ENCODE peak calls at places on chromosomes 13 and 19, in nine cellular contexts. One of them, this sample, is unnamed.

GRCh38 chr19:54517483-54517882 is 14.9 kb downstream of the LAIR2 start:
- DNase-seq in mammary epithelial cell: peak; percentile 27
- DNase-seq in endodermal cell: peak; percentile 86
- DNase-seq in heart left ventricle: peak; percentile 43
- DNase-seq in lower leg skin: no peak
- DNase-seq in A549: peak; percentile 40
- DNase-seq in tibial nerve: no peak
- DNase-seq in lower lobe of right lung: peak; percentile 53
- DNase-seq in thoracic aorta: no peak
- DNase-seq in this sample: peak; percentile 63

GRCh38 chr19:45472557-45473365 is 5.0 kb downstream of the FOSB start:
- DNase-seq in endodermal cell: peak; percentile 67
- DNase-seq in lower leg skin: no peak
- DNase-seq in heart left ventricle: no peak
- DNase-seq in tibial nerve: no peak
- DNase-seq in A549: no peak
- DNase-seq in lower lobe of right lung: no peak
- DNase-seq in thoracic aorta: no peak
- DNase-seq in mammary epithelial cell: no peak
- DNase-seq in this sample: no peak

GRCh38 chr13:86446311-86446710 is 647.1 kb upstream of the SLITRK6 start:
- DNase-seq in endodermal cell: peak; percentile 78
- DNase-seq in lower leg skin: no peak
- DNase-seq in thoracic aorta: no peak
- DNase-seq in A549: peak; percentile 87
- DNase-seq in heart left ventricle: no peak
- DNase-seq in lower lobe of right lung: no peak
- DNase-seq in mammary epithelial cell: no peak
- DNase-seq in tibial nerve: no peak
- DNase-seq in this sample: no peak

GRCh38 chr19:18014197-18014596 is 6.2 kb downstream of the ARRDC2 start:
- DNase-seq in lower lobe of right lung: no peak
- DNase-seq in thoracic aorta: no peak
- DNase-seq in mammary epithelial cell: no peak
- DNase-seq in A549: no peak
- DNase-seq in endodermal cell: no peak
- DNase-seq in tibial nerve: no peak
- DNase-seq in lower leg skin: no peak
- DNase-seq in heart left ventricle: no peak
- DNase-seq in this sample: no peak

GRCh38 chr19:48638831-48639381 is 1.7 kb upstream of the DBP start:
- DNase-seq in mammary epithelial cell: no peak
- DNase-seq in lower leg skin: no peak
- DNase-seq in tibial nerve: no peak
- DNase-seq in thoracic aorta: no peak
- DNase-seq in lower lobe of right lung: no peak
- DNase-seq in A549: no peak
- DNase-seq in endodermal cell: peak; percentile 89
- DNase-seq in heart left ventricle: no peak
- DNase-seq in this sample: no peak

GRCh38 chr13:85501616-85502015 is 297.6 kb downstream of the SLITRK6 start:
- DNase-seq in tibial nerve: no peak
- DNase-seq in heart left ventricle: no peak
- DNase-seq in lower lobe of right lung: no peak
- DNase-seq in endodermal cell: no peak
- DNase-seq in thoracic aorta: no peak
- DNase-seq in A549: no peak
- DNase-seq in mammary epithelial cell: no peak
- DNase-seq in lower leg skin: no peak
- DNase-seq in this sample: no peak

GRCh38 chr13:49563513-49563912 is 21.8 kb downstream of the RCBTB1 start:
- DNase-seq in A549: no peak
- DNase-seq in tibial nerve: no peak
- DNase-seq in thoracic aorta: no peak
- DNase-seq in mammary epithelial cell: peak; percentile 50
- DNase-seq in endodermal cell: no peak
- DNase-seq in lower leg skin: no peak
- DNase-seq in lower lobe of right lung: no peak
- DNase-seq in heart left ventricle: no peak
- DNase-seq in this sample: no peak

GRCh38 chr13:103067751-103068563 is 1.7 kb upstream of the SLC10A2 start:
- DNase-seq in lower leg skin: no peak
- DNase-seq in thoracic aorta: no peak
- DNase-seq in lower lobe of right lung: no peak
- DNase-seq in endodermal cell: peak; percentile 86
- DNase-seq in heart left ventricle: no peak
- DNase-seq in tibial nerve: no peak
- DNase-seq in mammary epithelial cell: peak; percentile 14
- DNase-seq in A549: no peak
- DNase-seq in this sample: no peak

GRCh38 chr19:47107201-47107952 is 6.2 kb downstream of the ZC3H4 start:
- DNase-seq in mammary epithelial cell: peak; percentile 32
- DNase-seq in thoracic aorta: no peak
- DNase-seq in endodermal cell: no peak
- DNase-seq in tibial nerve: no peak
- DNase-seq in A549: no peak
- DNase-seq in lower leg skin: no peak
- DNase-seq in heart left ventricle: no peak
- DNase-seq in lower lobe of right lung: no peak
- DNase-seq in this sample: no peak

GRCh38 chr19:3034845-3035541 is 5.9 kb upstream of the TLE2 start:
- DNase-seq in heart left ventricle: peak; percentile 45
- DNase-seq in thoracic aorta: no peak
- DNase-seq in lower leg skin: no peak
- DNase-seq in lower lobe of right lung: peak; percentile 60
- DNase-seq in endodermal cell: no peak
- DNase-seq in A549: no peak
- DNase-seq in mammary epithelial cell: peak; percentile 56
- DNase-seq in tibial nerve: no peak
- DNase-seq in this sample: peak; percentile 67

GRCh38 chr13:40801255-40802217 is 12.1 kb downstream of the SLC25A15 start:
- DNase-seq in A549: no peak
- DNase-seq in lower lobe of right lung: no peak
- DNase-seq in tibial nerve: no peak
- DNase-seq in lower leg skin: peak; percentile 17
- DNase-seq in mammary epithelial cell: no peak
- DNase-seq in thoracic aorta: no peak
- DNase-seq in heart left ventricle: no peak
- DNase-seq in endodermal cell: no peak
- DNase-seq in this sample: no peak

GRCh38 chr13:19332380-19332779 is 150.8 kb upstream of the TUBA3C start:
- DNase-seq in endodermal cell: no peak
- DNase-seq in thoracic aorta: no peak
- DNase-seq in tibial nerve: no peak
- DNase-seq in A549: no peak
- DNase-seq in mammary epithelial cell: no peak
- DNase-seq in lower lobe of right lung: no peak
- DNase-seq in heart left ventricle: no peak
- DNase-seq in lower leg skin: no peak
- DNase-seq in this sample: no peak

DNA sequence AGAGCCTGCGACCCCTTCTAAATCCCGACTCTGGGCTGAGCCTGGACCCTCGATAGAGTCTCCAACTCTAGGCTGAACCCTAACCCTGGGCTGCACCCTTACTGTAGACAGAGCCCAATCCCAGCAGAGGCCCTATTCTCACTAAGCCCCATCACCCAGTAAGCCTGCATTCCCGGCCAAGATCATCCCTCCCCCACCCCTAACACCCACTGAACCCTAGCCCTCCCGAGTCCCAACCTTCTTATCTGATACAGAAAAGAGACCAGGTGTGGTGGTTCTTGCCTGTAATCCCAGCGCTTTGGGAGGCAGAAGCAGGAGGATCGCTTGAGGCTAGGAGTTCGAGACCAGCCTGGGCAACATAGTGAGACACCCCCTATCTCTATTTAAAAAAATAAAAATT is 2.6 kb upstream of the TNFAIP8L1 start:
- DNase-seq in tibial nerve: no peak
- DNase-seq in endodermal cell: no peak
- DNase-seq in mammary epithelial cell: no peak
- DNase-seq in thoracic aorta: no peak
- DNase-seq in A549: no peak
- DNase-seq in lower leg skin: no peak
- DNase-seq in lower lobe of right lung: no peak
- DNase-seq in heart left ventricle: no peak
- DNase-seq in this sample: no peak
- H3K4me3 ChIP-seq in tibial nerve: no peak overlapping the region
- H3K4me3 ChIP-seq in endodermal cell: no peak overlapping the region
- H3K4me3 ChIP-seq in mammary epithelial cell: no peak overlapping the region
- H3K4me3 ChIP-seq in thoracic aorta: peak overlapping the region; percentile 82
- H3K4me3 ChIP-seq in A549: no peak overlapping the region
- H3K4me3 ChIP-seq in lower leg skin: no peak overlapping the region
- H3K4me3 ChIP-seq in lower lobe of right lung: no peak overlapping the region
- H3K4me3 ChIP-seq in heart left ventricle: no peak overlapping the region
- H3K4me3 ChIP-seq in this sample: peak overlapping the region; percentile 57

GRCh38 chr13:113110048-113110851 is 4.7 kb downstream of the F7 start:
- DNase-seq in lower leg skin: peak; percentile 85
- DNase-seq in mammary epithelial cell: no peak
- DNase-seq in endodermal cell: peak; percentile 62
- DNase-seq in heart left ventricle: no peak
- DNase-seq in tibial nerve: no peak
- DNase-seq in lower lobe of right lung: peak; percentile 49
- DNase-seq in thoracic aorta: no peak
- DNase-seq in A549: no peak
- DNase-seq in this sample: no peak

GRCh38 chr13:113112893-113113845 is 7.6 kb downstream of the F7 start:
- DNase-seq in mammary epithelial cell: no peak
- DNase-seq in endodermal cell: peak; percentile 26
- DNase-seq in tibial nerve: no peak
- DNase-seq in lower leg skin: peak; percentile 61
- DNase-seq in heart left ventricle: no peak
- DNase-seq in A549: no peak
- DNase-seq in lower lobe of right lung: peak; percentile 10
- DNase-seq in thoracic aorta: no peak
- DNase-seq in this sample: no peak

GRCh38 chr13:113113846-113114271 is 8.3 kb downstream of the F7 start:
- DNase-seq in thoracic aorta: no peak
- DNase-seq in mammary epithelial cell: no peak
- DNase-seq in A549: no peak
- DNase-seq in lower lobe of right lung: peak; percentile 28
- DNase-seq in endodermal cell: peak; percentile 18
- DNase-seq in lower leg skin: peak; percentile 64
- DNase-seq in tibial nerve: no peak
- DNase-seq in heart left ventricle: no peak
- DNase-seq in this sample: no peak

GRCh38 chr13:113109151-113110047 is 3.8 kb downstream of the F7 start:
- DNase-seq in lower leg skin: peak; percentile 85
- DNase-seq in A549: no peak
- DNase-seq in heart left ventricle: no peak
- DNase-seq in lower lobe of right lung: peak; percentile 41
- DNase-seq in endodermal cell: peak; percentile 59
- DNase-seq in mammary epithelial cell: no peak
- DNase-seq in thoracic aorta: no peak
- DNase-seq in tibial nerve: no peak
- DNase-seq in this sample: no peak

GRCh38 chr13:113110852-113111315 is 5.3 kb downstream of the F7 start:
- DNase-seq in A549: no peak
- DNase-seq in mammary epithelial cell: no peak
- DNase-seq in heart left ventricle: no peak
- DNase-seq in lower leg skin: no peak
- DNase-seq in lower lobe of right lung: peak; percentile 19
- DNase-seq in tibial nerve: no peak
- DNase-seq in endodermal cell: peak; percentile 44
- DNase-seq in thoracic aorta: no peak
- DNase-seq in this sample: peak; percentile 22
- H3K4me3 ChIP-seq in A549: no peak overlapping the region
- H3K4me3 ChIP-seq in mammary epithelial cell: no peak overlapping the region
- H3K4me3 ChIP-seq in heart left ventricle: peak overlapping the region; percentile 55
- H3K4me3 ChIP-seq in lower leg skin: peak overlapping the region; percentile 4
- H3K4me3 ChIP-seq in lower lobe of right lung: peak overlapping the region; percentile 56
- H3K4me3 ChIP-seq in tibial nerve: peak overlapping the region; percentile 33
- H3K4me3 ChIP-seq in endodermal cell: no peak overlapping the region
- H3K4me3 ChIP-seq in thoracic aorta: peak overlapping the region; percentile 69
- H3K4me3 ChIP-seq in this sample: peak overlapping the region; percentile 54

DNA sequence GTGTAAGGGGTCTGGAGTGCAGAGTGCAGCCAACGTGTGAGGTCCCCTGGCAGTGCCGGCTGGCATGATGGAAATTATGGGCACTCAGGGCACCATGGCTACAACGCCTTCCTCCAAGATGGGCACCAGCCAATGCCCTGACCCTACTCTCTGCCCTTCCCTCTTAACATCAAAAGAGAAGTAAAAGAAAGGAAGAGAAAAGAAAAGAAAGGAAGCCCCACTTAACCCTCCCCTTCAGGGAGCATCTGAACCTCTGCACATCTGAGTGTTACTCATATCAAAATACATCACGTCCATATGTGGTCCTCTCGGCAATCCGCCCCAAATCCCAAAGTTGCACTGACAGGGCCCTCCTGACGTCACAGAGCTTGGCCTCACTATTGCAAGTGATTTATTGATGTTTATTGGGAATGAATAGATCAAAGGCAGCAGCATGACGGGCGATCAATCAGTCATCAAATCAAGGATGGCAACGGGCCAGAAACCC is 1.4 kb downstream of the TSHZ3 start:
- DNase-seq in endodermal cell: no peak
- DNase-seq in lower leg skin: no peak
- DNase-seq in mammary epithelial cell: no peak
- DNase-seq in lower lobe of right lung: no peak
- DNase-seq in tibial nerve: no peak
- DNase-seq in heart left ventricle: no peak
- DNase-seq in A549: no peak
- DNase-seq in thoracic aorta: no peak
- DNase-seq in this sample: no peak
- H3K4me3 ChIP-seq in endodermal cell: peak overlapping the region; percentile 76
- H3K4me3 ChIP-seq in lower leg skin: no peak overlapping the region
- H3K4me3 ChIP-seq in mammary epithelial cell: peak overlapping the region; percentile 75
- H3K4me3 ChIP-seq in lower lobe of right lung: peak overlapping the region; percentile 88
- H3K4me3 ChIP-seq in tibial nerve: peak overlapping the region; percentile 84
- H3K4me3 ChIP-seq in heart left ventricle: peak overlapping the region; percentile 96
- H3K4me3 ChIP-seq in A549: no peak overlapping the region
- H3K4me3 ChIP-seq in thoracic aorta: peak overlapping the region; percentile 99
- H3K4me3 ChIP-seq in this sample: peak overlapping the region; percentile 88

DNA sequence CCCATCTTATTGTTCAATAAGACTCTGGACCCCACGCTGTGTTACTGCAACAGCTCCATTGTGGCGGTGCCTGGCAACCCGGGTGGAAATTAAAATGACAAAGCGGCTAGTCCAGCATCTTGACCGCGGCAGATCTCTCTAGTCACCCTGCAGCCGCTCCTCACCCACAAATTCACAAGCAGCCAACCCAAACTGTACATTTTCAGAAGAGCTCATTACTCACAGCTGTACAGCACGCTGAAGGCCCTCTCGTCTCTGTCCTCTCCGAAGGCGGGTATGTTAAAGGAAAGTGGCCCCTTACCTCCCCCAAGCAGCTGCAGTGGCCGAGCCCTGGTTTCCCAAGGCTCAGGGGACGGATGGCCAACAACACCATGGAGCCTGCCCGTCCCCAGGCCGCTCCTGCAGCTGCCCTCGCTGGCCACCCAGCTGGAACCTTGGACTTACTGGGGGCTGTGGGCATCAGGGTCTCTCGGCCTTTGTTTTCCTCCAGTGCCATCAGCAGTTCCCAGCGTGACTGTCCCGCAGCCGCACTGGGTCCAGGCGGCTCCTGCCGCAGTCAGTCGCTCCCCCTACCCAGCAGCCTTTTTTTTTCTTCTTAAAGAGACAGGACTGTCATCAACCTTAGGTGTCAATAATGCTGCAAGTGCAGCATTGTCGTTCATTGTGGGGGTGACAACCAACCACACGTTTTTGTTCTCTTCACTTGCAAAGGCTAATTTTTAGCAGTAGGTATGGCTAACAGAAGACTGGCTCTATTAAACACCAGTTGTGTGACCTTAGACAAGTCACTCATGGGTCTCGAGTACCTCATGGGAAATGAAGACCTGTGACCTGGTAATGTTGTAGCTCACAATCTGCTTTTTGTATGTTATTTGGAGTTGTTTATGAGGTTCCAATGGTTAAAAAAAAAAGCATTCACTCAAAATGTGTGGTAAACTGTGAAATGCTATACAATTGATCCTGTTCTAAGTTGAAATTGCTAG is at the start of gene SACS:
- DNase-seq in lower lobe of right lung: no peak
- DNase-seq in lower leg skin: no peak
- DNase-seq in A549: peak; percentile 26
- DNase-seq in thoracic aorta: no peak
- DNase-seq in tibial nerve: no peak
- DNase-seq in heart left ventricle: no peak
- DNase-seq in mammary epithelial cell: peak; percentile 31
- DNase-seq in endodermal cell: peak; percentile 94
- DNase-seq in this sample: no peak
- H3K4me3 ChIP-seq in lower lobe of right lung: peak within 1 kb of the TSS; percentile 43
- H3K4me3 ChIP-seq in lower leg skin: no peak within 1 kb of the TSS
- H3K4me3 ChIP-seq in A549: peak within 1 kb of the TSS; percentile 86
- H3K4me3 ChIP-seq in thoracic aorta: peak within 1 kb of the TSS; percentile 87
- H3K4me3 ChIP-seq in tibial nerve: peak within 1 kb of the TSS; percentile 30
- H3K4me3 ChIP-seq in heart left ventricle: peak within 1 kb of the TSS; percentile 61
- H3K4me3 ChIP-seq in mammary epithelial cell: peak within 1 kb of the TSS; percentile 38
- H3K4me3 ChIP-seq in endodermal cell: peak within 1 kb of the TSS; percentile 89
- H3K4me3 ChIP-seq in this sample: peak within 1 kb of the TSS; percentile 62

This sample was measured in breast epithelium.